ENCODE peak calls at places on chromosomes 1 and 21, in five cellular contexts. W is BE2C; D is right cardiac atrium; U is AG09309; F is CD8-positive, alpha-beta T cell. B is an unnamed sample.

GRCh38 chr1:94416901-94417701 is 1.1 kb upstream of the ABCD3 start:
- DNase-seq in F (no peak), U (no peak), W (no peak), D (no peak), B (no peak)

GRCh38 chr1:57468661-57469523 is 45.0 kb upstream of the DAB1 start:
- DNase-seq in D (no peak), F (no peak), W (no peak), U (peak; percentile 76), B (no peak)

GRCh38 chr1:103211073-103211472 is 102.8 kb upstream of the COL11A1 start:
- DNase-seq in D (no peak), W (no peak), U (no peak), F (no peak), B (no peak)

GRCh38 chr1:82099170-82099569 is 298.4 kb downstream of the ADGRL2 start:
- DNase-seq in U (no peak), F (no peak), W (no peak), D (no peak), B (no peak)

GRCh38 chr1:44422161-44422560 is 17.1 kb downstream of the RNF220 start:
- DNase-seq in U (no peak), F (no peak), W (no peak), D (no peak), B (no peak)

GRCh38 chr1:163796394-163796821 is 474.7 kb downstream of the NUF2 start:
- DNase-seq in F (no peak), U (no peak), W (no peak), D (no peak), B (no peak)

GRCh38 chr1:58063095-58063494 is 483.4 kb downstream of the OMA1 start:
- DNase-seq in U (no peak), D (no peak), W (no peak), F (no peak), B (no peak)

GRCh38 chr1:157893681-157894080 is 52.1 kb upstream of the CD5L start:
- DNase-seq in W (no peak), D (no peak), U (no peak), F (no peak), B (no peak)

GRCh38 chr1:41615981-41616380 is 131.5 kb upstream of the EDN2 start:
- DNase-seq in F (no peak), U (no peak), D (no peak), W (no peak), B (no peak)

GRCh38 chr21:32306021-32306780 is 7.5 kb downstream of the MRAP start:
- DNase-seq in F (no peak), D (no peak), U (no peak), W (no peak), B (no peak)

GRCh38 chr1:96782861-96783260 is 61.3 kb downstream of the PTBP2 start:
- DNase-seq in U (no peak), F (no peak), W (no peak), D (no peak), B (no peak)

GRCh38 chr1:66556161-66556611 is 22.2 kb downstream of the SGIP1 start:
- DNase-seq in U (no peak), D (no peak), W (no peak), F (no peak), B (no peak)

DNA sequence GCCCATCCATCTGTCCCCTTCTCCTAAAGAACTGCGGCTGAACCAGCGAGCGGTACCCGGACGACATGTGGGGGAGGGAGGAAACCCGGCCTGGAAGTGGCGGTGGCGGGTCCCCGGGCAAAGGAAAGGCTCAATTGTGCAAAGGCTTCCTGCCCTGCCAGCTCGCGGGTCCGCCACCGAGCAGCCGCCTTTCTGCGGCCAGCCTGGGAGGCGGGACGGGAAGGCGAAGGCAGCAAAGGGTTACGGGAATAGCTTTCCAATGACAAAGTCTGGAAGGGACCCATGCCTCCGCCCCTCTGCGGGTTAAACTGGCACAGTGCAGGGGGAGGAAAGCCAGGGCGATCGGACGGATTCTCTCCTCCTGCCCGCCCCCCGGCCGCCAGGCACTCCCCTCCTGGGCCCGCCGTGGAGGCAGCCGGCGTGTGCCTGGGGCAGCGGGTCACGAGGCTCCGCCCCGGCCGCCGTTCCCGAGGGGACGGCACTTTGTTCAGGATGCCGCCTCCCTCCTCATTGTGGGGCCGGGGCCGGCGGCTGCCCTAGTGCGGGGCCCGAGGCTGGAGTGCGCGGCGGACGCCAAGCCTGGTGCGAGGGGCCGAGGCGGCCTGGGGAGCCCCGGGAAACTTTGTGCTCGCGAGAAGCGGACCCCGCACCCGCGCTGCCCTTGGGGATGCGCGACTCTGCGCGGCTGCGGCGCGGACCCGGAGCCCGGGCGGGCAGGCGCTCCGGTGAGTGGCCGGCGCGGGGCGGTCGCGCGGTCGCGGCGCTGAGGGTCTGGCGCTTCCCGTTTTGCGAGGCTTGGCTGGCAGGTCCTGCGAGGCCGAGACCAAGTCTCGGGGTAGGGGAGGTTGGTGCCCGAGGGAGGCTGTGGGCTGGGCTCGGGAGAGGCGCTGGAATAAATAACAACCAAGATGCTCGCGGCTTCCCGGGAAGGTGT is at the start of gene NAV1:
- DNase-seq in D (peak; percentile 84), U (no peak), F (no peak), W (peak; percentile 83), B (no peak)
- H3K4me3 ChIP-seq in D (peak within 1 kb of the TSS; percentile 79), U (peak within 1 kb of the TSS; percentile 91), F (peak within 1 kb of the TSS; percentile 43), W (peak within 1 kb of the TSS; percentile 85), B (peak within 1 kb of the TSS; percentile 67)

GRCh38 chr1:113805639-113806038 is 6.6 kb downstream of the RSBN1 start:
- DNase-seq in U (no peak), D (no peak), F (no peak), W (no peak), B (no peak)

GRCh38 chr1:113808450-113809195 is 3.7 kb downstream of the RSBN1 start:
- DNase-seq in W (no peak), F (no peak), U (no peak), D (no peak), B (no peak)

GRCh38 chr1:113805256-113805531 is 7.1 kb downstream of the RSBN1 start:
- DNase-seq in F (no peak), D (no peak), W (no peak), U (no peak), B (no peak)

GRCh38 chr1:113802367-113803007 is 9.8 kb downstream of the RSBN1 start:
- DNase-seq in U (no peak), D (no peak), F (no peak), W (no peak), B (no peak)

GRCh38 chr1:113804421-113805255 is 7.6 kb downstream of the RSBN1 start:
- DNase-seq in F (no peak), D (peak; percentile 17), U (peak; percentile 46), W (peak; percentile 12), B (no peak)
- H3K4me3 ChIP-seq in F (no peak overlapping the region), D (no peak overlapping the region), U (no peak overlapping the region), W (no peak overlapping the region), B (no peak overlapping the region)

DNA sequence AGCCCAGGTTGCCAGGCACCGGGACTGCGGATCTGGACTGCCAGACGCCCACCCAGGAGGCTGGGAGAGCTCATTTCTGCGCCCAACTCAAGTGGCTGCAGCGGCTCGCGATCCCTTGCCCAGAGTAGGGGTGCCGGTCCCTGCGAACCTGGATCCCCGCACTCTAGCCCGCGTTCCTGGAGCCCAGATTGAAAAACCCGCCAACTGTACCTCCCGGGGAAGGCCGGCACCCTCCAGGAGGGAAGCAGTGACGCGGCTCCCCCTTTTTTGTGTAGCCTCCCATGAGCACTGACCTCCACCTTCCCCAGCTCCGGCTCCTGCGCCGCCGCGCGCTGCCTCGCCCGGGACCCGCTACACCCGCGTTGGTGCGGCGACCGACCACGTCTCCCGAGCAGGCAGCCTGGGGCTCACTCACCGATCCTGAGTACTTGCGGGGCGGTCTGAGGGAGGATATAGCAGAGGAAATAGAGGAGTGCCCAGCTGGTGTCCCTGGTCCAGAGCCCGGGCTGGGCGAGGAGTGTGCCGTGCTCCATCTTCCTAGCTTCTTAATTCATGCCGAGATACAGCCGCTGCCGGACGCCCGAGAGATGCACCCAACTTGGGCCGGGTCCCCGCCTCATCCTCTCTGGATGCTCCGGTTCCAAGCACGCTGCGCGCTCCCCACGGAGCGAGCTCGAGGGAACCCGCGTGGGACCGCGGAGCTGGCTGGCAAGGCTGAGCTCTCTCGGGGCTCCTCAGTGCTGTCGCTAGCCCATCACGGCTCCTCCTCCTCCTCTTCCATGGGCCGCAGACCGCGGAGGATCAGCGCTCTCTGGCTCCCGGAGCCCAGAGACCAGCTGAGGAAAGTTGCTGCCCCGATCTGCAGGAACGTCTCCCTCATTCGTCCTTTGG is 583 bp downstream of the GRIK1 start:
- DNase-seq in U (no peak), W (no peak), F (no peak), D (peak; percentile 6), B (no peak)
- H3K4me3 ChIP-seq in U (no peak overlapping the region), W (no peak overlapping the region), F (no peak overlapping the region), D (peak overlapping the region; percentile 9), B (peak overlapping the region; percentile 29)

DNA sequence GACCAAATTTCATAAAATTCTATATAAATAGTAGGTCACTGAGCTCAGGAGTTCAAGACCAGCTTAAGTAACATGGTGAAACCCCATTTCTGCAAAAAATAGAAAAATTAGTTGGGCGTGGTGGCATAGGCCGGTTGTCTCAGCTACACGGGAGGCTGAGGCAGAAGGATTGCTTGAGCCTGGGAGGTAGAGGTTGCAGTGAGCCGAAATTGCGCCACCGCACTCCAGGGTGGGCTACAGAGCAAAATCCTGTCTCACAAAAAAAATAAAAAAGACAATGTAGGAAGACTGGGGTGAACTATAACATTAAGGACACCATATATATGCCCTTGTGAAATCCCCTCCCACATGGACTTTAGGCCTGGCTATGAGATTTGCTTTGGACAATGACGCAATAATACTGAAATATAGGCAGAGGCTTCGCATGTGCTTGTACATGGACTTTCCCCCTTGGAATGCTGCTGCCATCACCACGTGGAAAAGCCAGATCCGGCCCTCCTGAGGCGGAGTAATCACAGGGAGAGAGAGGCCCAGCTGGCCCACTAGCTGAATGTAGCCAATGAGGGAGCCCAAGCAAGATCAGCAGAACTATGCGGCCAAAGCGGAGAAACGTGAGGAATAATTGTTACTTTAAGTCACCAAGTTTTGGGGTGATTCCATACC is 13.1 kb upstream of the USP1 start:
- DNase-seq in F (no peak), U (no peak), D (no peak), W (no peak), B (no peak)
- H3K4me3 ChIP-seq in F (no peak overlapping the region), U (no peak overlapping the region), D (no peak overlapping the region), W (no peak overlapping the region), B (no peak overlapping the region)

DNA sequence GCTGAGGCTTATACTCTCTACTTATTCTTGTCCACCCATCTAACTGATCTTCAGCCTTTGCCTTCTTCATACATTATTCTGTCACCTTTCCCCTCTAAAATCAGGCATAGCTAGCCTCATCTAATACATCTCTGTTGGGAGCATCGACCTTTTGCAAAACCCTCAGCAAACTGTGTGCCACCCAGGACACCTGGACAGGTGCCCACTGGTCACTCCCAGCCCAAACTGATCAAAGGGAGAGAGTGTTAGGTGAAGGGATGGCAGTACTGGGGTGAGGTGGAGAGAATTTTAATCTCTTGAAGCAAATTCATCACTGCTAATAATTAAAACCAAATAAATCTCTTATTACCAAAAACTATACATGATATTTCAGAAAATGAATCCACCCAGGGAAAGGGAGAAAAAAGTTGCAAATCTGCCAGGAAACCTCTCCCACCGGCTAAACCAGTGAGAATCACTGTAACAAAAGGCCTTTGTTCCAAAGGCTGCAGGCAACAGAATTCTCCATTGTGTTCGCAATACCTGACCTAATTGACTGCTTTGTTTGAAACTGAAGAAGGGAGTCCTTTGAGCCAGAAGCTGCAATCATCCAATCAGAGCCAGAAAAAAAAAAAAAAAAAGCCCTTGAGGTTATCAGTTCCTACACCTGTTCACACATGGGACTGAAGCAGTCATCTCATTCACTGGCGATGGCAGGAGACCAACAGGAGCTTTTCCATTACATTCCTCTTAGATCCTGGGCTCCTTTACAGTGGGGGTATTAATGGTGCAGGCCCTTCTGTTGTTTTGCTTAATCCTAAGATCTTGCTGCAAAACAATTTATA is 172.6 kb downstream of the APP start:
- DNase-seq in U (no peak), W (no peak), F (no peak), D (no peak), B (no peak)
- H3K4me3 ChIP-seq in U (no peak overlapping the region), W (no peak overlapping the region), F (no peak overlapping the region), D (no peak overlapping the region), B (no peak overlapping the region)